ENCODE peak calls at places on chromosome 20, in seven cellular contexts. L is PC-9, Q is heart left ventricle, J is left lung, F is colonic mucosa, B is brain microvascular endothelial cell, P is DND-41. I is an unnamed sample.

GRCh38 chr20:57760698-57761412 is 51.0 kb upstream of the PMEPA1 start:
- DNase-seq in P (no peak), F (no peak), L (peak; percentile 20), J (no peak), B (no peak), Q (no peak), I (peak; percentile 43)

GRCh38 chr20:17262786-17263185 is 35.9 kb downstream of the PCSK2 start:
- DNase-seq in F (no peak), L (no peak), J (no peak), Q (no peak), B (no peak), P (no peak), I (no peak)

GRCh38 chr20:39986231-39986904 is 702.7 kb downstream of the MAFB start:
- DNase-seq in L (no peak), J (peak; percentile 25), Q (peak; percentile 49), P (no peak), F (peak; percentile 27), B (peak; percentile 58), I (peak; percentile 75)

GRCh38 chr20:47306755-47307370 is 49.6 kb downstream of the ZMYND8 start:
- DNase-seq in L (no peak), B (no peak), Q (no peak), F (no peak), P (no peak), J (no peak), I (no peak)

GRCh38 chr20:25295386-25296093 is 47.7 kb downstream of the PYGB start:
- DNase-seq in Q (peak; percentile 67), L (no peak), J (no peak), F (no peak), B (no peak), P (no peak), I (peak; percentile 83)

GRCh38 chr20:41213150-41213820 is 75.9 kb downstream of the PLCG1 start:
- DNase-seq in Q (no peak), B (peak; percentile 38), P (no peak), F (no peak), J (no peak), L (no peak), I (no peak)

GRCh38 chr20:54545959-54546358 is 70.6 kb downstream of the DOK5 start:
- DNase-seq in Q (no peak), P (no peak), J (no peak), B (peak; percentile 34), L (no peak), F (no peak), I (no peak)

GRCh38 chr20:47411161-47411560 is 54.7 kb upstream of the ZMYND8 start:
- DNase-seq in L (no peak), F (no peak), P (no peak), Q (peak; percentile 22), B (no peak), J (no peak), I (no peak)

GRCh38 chr20:39795401-39796272 is 833.5 kb downstream of the DHX35 start:
- DNase-seq in B (peak; percentile 16), J (no peak), L (no peak), F (no peak), Q (no peak), P (no peak), I (no peak)

GRCh38 chr20:63696628-63697356 is at the start of gene TNFRSF6B:
- DNase-seq in F (no peak), Q (no peak), B (no peak), J (peak; percentile 81), L (no peak), P (no peak), I (peak; percentile 73)

GRCh38 chr20:1535420-1536175 is 21.9 kb downstream of the SIRPD start:
- DNase-seq in Q (no peak), P (no peak), J (no peak), L (no peak), F (no peak), B (no peak), I (no peak)

GRCh38 chr20:62741191-62741676 is 32.6 kb downstream of the NTSR1 start:
- DNase-seq in F (no peak), L (no peak), J (peak; percentile 42), Q (no peak), P (no peak), B (no peak), I (no peak)

GRCh38 chr20:23266530-23267398 is 83.8 kb upstream of the NXT1 start:
- DNase-seq in P (no peak), Q (no peak), B (no peak), L (no peak), F (no peak), J (no peak), I (peak; percentile 46)

GRCh38 chr20:61948586-61949362 is 116.9 kb downstream of the TAF4 start:
- DNase-seq in L (no peak), B (no peak), P (no peak), J (peak; percentile 48), F (no peak), Q (no peak), I (no peak)

GRCh38 chr20:22576273-22576672 is 8.1 kb downstream of the FOXA2 start:
- DNase-seq in B (no peak), J (no peak), P (no peak), F (no peak), L (no peak), Q (no peak), I (no peak)

GRCh38 chr20:48750941-48751620 is 76.7 kb downstream of the PREX1 start:
- DNase-seq in J (peak; percentile 90), Q (peak; percentile 77), L (no peak), F (no peak), B (no peak), P (peak; percentile 72), I (no peak)

GRCh38 chr20:18739785-18740184 is 73.8 kb upstream of the SCP2D1 start:
- DNase-seq in J (no peak), F (peak; percentile 42), L (no peak), P (no peak), B (peak; percentile 85), Q (no peak), I (no peak)

GRCh38 chr20:58990651-58991445 is 9.8 kb downstream of the NELFCD start:
- DNase-seq in L (no peak), F (no peak), P (no peak), J (no peak), Q (no peak), B (no peak), I (peak; percentile 55)

GRCh38 chr20:25992146-25992545 is 295.5 kb upstream of the ZNF337 start:
- DNase-seq in P (no peak), F (no peak), Q (no peak), L (no peak), B (no peak), J (no peak), I (no peak)

GRCh38 chr20:53866787-53867740 is 203.3 kb downstream of the BCAS1 start:
- DNase-seq in Q (no peak), J (no peak), P (no peak), B (no peak), F (no peak), L (no peak), I (no peak)

DNA sequence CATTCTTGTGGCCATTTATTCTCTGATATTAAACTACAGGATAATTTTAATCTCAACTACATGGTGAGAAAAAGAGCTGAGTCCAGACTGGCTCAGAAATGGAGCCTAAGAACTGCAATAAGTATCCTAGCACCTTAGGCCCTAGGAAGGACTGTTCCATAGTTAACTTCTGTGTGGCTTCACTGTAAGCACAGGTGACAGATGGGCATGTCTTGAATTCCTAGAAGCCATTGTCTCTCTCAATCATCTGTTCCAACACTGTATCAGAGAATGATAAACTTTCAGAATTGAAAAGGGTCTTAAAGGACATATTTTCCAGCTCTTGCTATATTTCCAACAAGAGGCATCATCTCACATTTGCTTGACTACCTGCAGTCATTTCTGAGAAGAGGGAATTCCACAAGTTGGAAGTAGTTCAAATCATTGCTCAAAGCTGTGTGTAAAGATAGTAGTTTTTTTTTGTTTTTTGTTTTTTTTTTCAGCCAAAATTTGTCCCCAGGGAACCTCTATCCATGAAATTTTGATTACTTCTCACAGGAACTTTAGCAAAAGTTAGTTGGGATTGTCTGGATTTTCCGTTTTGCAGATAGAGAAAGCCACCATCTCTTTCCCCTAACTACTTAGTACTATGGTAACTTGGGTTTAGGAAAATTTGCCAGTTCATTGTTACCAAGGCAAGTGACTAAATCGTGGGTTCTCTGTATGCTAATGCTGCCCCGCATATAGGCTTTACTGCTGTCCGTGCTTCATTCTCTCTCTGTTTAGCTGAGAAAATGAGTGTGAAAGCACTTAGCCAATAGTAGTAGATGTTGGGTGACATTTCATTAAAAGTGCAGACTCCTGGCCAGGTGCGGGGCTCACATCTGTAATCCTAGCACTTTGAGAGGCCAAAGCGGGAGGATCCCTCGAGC is 47.2 kb downstream of the KCNS1 start:
- DNase-seq in L (no peak), J (no peak), B (no peak), Q (no peak), F (no peak), P (no peak), I (no peak)
- H3K4me3 ChIP-seq in L (no peak overlapping the region), J (no peak overlapping the region), B (no peak overlapping the region), Q (no peak overlapping the region), F (no peak overlapping the region), P (no peak overlapping the region), I (no peak overlapping the region)

DNA sequence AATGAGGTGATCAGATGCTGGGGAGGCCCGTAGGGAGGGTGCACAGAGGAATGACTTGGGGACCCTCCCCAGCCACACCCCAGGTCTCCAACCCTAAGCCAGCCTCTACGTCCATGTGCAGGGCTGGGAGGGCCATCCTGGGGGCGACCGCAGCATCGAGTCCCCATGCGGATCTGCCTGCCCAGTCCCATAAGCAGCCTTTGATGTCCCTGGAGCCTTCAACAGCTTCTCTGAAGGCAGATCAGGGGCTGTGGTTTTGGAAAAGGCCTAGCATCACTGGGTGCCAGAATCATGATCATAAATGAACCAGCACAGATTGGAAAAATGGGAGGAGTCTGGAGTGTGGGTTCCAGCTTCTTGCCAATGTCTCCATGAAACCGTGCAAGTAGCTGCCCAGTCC is 22.9 kb downstream of the TOX2 start:
- DNase-seq in Q (no peak), L (no peak), F (no peak), J (no peak), B (no peak), P (no peak), I (no peak)
- H3K27ac ChIP-seq in Q (no peak overlapping the region), L (peak overlapping the region; percentile 95), F (no peak overlapping the region), J (no peak overlapping the region), B (no peak overlapping the region), P (no peak overlapping the region), I (no peak overlapping the region)

GRCh38 chr20:32830437-32830836 is 10.7 kb downstream of the MAPRE1 start:
- DNase-seq in B (peak; percentile 36), F (peak; percentile 28), L (no peak), J (no peak), P (no peak), Q (no peak), I (no peak)

GRCh38 chr20:32831982-32832381 is 12.2 kb downstream of the MAPRE1 start:
- DNase-seq in F (no peak), Q (no peak), L (no peak), P (no peak), B (no peak), J (no peak), I (no peak)

GRCh38 chr20:32829291-32830005 is 9.7 kb downstream of the MAPRE1 start:
- DNase-seq in Q (no peak), J (no peak), F (no peak), B (no peak), P (no peak), L (no peak), I (no peak)

GRCh38 chr20:32823737-32824588 is 4.2 kb downstream of the MAPRE1 start:
- DNase-seq in L (no peak), J (no peak), B (no peak), P (no peak), Q (no peak), F (no peak), I (no peak)

GRCh38 chr20:32828029-32828666 is 8.4 kb downstream of the MAPRE1 start:
- DNase-seq in F (no peak), J (no peak), L (no peak), Q (no peak), B (no peak), P (no peak), I (no peak)
- TF ChIP-seq CTCF in F (no peak), J (no peak), L (no peak), Q (no peak), B (no peak), P (no peak), I (no peak)

GRCh38 chr20:32582659-32583580 is 2.2 kb downstream of the NOL4L start:
- DNase-seq in J (no peak), Q (peak; percentile 30), B (no peak), P (peak; percentile 39), F (no peak), L (peak; percentile 36), I (no peak)
- H3K4me3 ChIP-seq in J (peak overlapping the region; percentile 55), Q (peak overlapping the region; percentile 75), B (peak overlapping the region; percentile 35), P (peak overlapping the region; percentile 31), F (peak overlapping the region; percentile 52), L (peak overlapping the region; percentile 95), I (peak overlapping the region; percentile 75)

I was measured in coronary artery.